ENCODE peak calls at places on chromosome X, in six cellular contexts. X, C, I, J, H and K are unnamed samples.

GRCh38 chrX:113136841-113137240 is 296.2 kb upstream of the AMOT start:
- DNase-seq in J (no peak), H (no peak), I (no peak), C (no peak), X (no peak), K (no peak)

GRCh38 chrX:115251458-115252233 is 17.8 kb upstream of the LRCH2 start:
- DNase-seq in H (no peak), X (no peak), J (no peak), I (no peak), C (no peak), K (no peak)

GRCh38 chrX:78066110-78066509 is 37.9 kb upstream of the PGK1 start:
- DNase-seq in C (no peak), J (peak; percentile 59), H (no peak), X (no peak), I (no peak), K (no peak)

GRCh38 chrX:78333521-78333920 is 6.1 kb upstream of the CYSLTR1 start:
- DNase-seq in X (no peak), I (peak; percentile 71), C (no peak), J (no peak), H (no peak), K (no peak)

GRCh38 chrX:111095974-111096870 is at the start of gene PAK3:
- DNase-seq in J (peak; percentile 90), I (peak; percentile 50), X (peak; percentile 13), C (no peak), H (peak; percentile 15), K (no peak)

GRCh38 chrX:9670136-9670905 is 95.3 kb downstream of the GPR143 start:
- DNase-seq in H (no peak), J (peak; percentile 73), I (no peak), C (no peak), X (no peak), K (no peak)

GRCh38 chrX:105701310-105702052 is 120.9 kb upstream of the NRK start:
- DNase-seq in H (no peak), X (no peak), I (no peak), J (no peak), C (no peak), K (no peak)

GRCh38 chrX:132425744-132426318 is 63.0 kb downstream of the MBNL3 start:
- DNase-seq in C (no peak), H (no peak), J (no peak), X (no peak), I (no peak), K (no peak)

GRCh38 chrX:99901091-99901490 is 509.0 kb downstream of the PCDH19 start:
- DNase-seq in J (no peak), H (no peak), C (no peak), I (no peak), X (no peak), K (no peak)

GRCh38 chrX:110172215-110172614 is 145.7 kb downstream of the AMMECR1 start:
- DNase-seq in X (no peak), C (no peak), H (no peak), J (no peak), I (no peak), K (no peak)

DNA sequence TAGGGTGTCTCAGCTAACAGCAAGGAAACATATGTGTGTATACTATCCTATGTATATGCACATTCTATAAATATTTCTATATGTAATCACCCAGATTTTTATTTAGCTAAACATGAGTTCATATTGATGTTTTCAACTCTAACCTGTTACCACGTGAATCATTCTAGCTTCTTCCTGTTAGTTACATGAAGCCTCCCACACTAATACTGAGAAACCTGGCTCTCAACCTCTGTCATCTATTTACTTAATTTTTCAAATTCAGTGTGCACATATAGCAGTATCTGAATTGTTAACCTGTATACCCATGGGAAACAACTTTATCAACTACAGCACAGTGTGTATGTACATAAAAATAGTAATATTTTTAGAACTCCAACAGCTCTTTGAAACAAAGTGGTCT is 57.3 kb downstream of the KLF8 start:
- DNase-seq in H (no peak), I (no peak), C (no peak), J (no peak), X (no peak), K (no peak)
- H3K27me3 ChIP-seq in H (no peaks in the 10 kb centered on the region), I (no peaks in the 10 kb centered on the region), C (no peaks in the 10 kb centered on the region), J (no peaks in the 10 kb centered on the region), X (no peaks in the 10 kb centered on the region), K (no peaks in the 10 kb centered on the region)

GRCh38 chrX:151680805-151681204 is 14.5 kb upstream of the PRRG3 start:
- DNase-seq in X (peak; percentile 20), C (no peak), I (peak; percentile 28), H (no peak), J (no peak), K (peak; percentile 30)

GRCh38 chrX:151675121-151675746 is 20.0 kb upstream of the PRRG3 start:
- DNase-seq in C (no peak), X (no peak), I (no peak), J (no peak), H (no peak), K (no peak)

DNA sequence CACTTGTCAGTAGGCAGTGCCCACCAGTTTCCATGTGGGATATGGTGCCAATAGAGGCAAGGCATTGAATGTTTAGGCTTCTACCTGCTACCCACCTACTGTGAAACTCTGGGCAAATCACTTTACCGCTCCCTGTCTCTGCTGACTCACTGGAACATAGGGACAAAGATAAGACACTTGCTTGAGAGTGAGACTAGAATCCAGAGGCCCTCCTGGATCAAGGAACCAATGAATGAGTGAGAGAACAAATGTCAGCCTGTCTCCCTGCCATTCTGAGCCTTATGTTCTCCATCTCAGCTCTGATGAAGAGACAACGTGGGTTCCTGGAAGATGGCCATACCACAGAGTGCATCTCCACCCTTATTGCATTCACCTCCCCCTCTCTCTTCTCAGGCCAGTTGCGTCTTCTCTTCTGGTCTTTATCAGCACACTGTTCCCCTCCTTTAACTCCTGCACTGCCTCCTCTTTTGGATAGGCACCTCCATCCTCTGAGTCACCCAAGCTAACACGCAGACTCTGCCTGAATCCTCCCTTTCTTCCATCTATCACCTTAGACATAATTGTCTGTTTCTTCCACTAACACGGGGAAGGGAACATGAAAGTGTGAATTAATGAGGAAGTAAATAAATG is 15.3 kb upstream of the PRRG3 start:
- DNase-seq in C (no peak), I (no peak), H (no peak), X (no peak), J (no peak), K (no peak)
- H3K27me3 ChIP-seq in C (no peaks in the 10 kb centered on the region), I (no peaks in the 10 kb centered on the region), H (no peaks in the 10 kb centered on the region), X (no peaks in the 10 kb centered on the region), J (no peaks in the 10 kb centered on the region), K (no peaks in the 10 kb centered on the region)

GRCh38 chrX:46326161-46326560 is 219.1 kb downstream of the ZNF674 start:
- DNase-seq in I (no peak), H (no peak), C (no peak), J (peak; percentile 46), X (no peak), K (no peak)
- H3K27me3 ChIP-seq in I (no peaks in the 10 kb centered on the region), H (no peaks in the 10 kb centered on the region), C (peaks cover 13% of the 10 kb centered on the region), J (no peaks in the 10 kb centered on the region), X (no peaks in the 10 kb centered on the region), K (no peaks in the 10 kb centered on the region)

DNA sequence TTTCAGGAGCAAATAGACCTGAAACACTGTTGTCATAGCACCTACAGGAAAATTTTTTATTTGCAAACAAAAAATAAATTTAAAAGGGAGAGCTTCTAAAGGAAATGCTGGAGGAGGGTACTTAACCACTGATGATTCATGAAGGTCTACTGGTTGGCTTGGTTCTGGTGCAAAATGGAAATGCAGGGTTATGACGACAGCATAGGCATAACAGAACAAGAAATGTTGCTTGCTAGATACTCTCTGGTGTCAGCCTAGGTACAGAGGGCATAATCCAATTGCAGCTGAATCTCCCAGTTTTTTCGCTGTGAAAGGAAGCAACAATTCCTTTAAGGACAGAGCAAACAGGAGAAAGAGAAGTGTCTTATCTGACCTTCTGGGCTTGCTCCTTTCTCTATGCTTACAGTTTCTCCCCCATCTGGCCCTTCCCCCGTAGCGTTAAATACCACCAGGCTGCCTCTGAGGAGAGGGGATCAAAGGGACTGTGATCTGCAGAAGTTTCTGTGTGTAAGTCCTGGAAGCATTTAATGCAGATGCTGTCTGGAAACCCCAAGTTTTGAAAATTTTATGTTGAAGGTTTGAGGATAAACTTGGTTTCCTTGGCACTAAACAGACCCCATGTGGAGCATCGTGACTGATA is 23.7 kb upstream of the CASK start:
- DNase-seq in J (peak; percentile 4), C (no peak), I (no peak), X (no peak), H (no peak), K (no peak)
- H3K27me3 ChIP-seq in J (no peaks in the 10 kb centered on the region), C (peaks cover 16% of the 10 kb centered on the region), I (no peaks in the 10 kb centered on the region), X (no peaks in the 10 kb centered on the region), H (no peaks in the 10 kb centered on the region), K (no peaks in the 10 kb centered on the region)

GRCh38 chrX:139200793-139201192 is 329.7 kb upstream of the F9 start:
- DNase-seq in H (no peak), J (peak; percentile 59), X (no peak), I (no peak), C (no peak), K (no peak)
- H3K27me3 ChIP-seq in H (peaks cover 11% of the 10 kb centered on the region), J (peaks cover 2% of the 10 kb centered on the region), X (no peaks in the 10 kb centered on the region), I (no peaks in the 10 kb centered on the region), C (peaks cover 21% of the 10 kb centered on the region), K (peaks cover 22% of the 10 kb centered on the region)

GRCh38 chrX:55210931-55211677 is 9.0 kb upstream of the PAGE5 start:
- DNase-seq in J (no peak), I (no peak), X (peak; percentile 52), H (no peak), C (no peak), K (no peak)
- H3K27me3 ChIP-seq in J (no peaks in the 10 kb centered on the region), I (no peaks in the 10 kb centered on the region), X (no peaks in the 10 kb centered on the region), H (no peaks in the 10 kb centered on the region), C (no peaks in the 10 kb centered on the region), K (no peaks in the 10 kb centered on the region)

DNA sequence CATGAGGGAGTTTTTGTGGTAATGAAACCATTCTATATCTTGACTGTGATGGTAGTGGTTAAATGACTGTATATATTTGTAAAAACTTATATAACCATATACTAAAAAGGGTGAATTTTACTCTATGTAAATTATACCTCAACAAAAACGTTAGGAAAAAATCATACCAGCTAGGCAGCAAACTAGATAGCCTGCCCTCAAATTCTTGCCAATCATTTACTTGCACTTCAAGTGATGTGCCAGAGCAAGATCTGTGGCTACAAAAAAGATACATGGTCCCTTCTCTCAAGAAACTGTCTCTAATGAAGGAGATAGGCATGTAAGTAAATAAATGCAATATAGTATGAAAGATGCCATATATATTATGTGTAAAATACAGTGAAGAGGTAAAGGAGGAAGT is 10.0 kb upstream of the RNF128 start:
- DNase-seq in H (no peak), I (no peak), C (no peak), X (no peak), J (no peak), K (no peak)
- H3K27me3 ChIP-seq in H (no peaks in the 10 kb centered on the region), I (no peaks in the 10 kb centered on the region), C (peaks cover 41% of the 10 kb centered on the region), X (no peaks in the 10 kb centered on the region), J (no peaks in the 10 kb centered on the region), K (no peaks in the 10 kb centered on the region)

GRCh38 chrX:68820476-68821110 is 8.2 kb upstream of the EFNB1 start:
- DNase-seq in X (no peak), H (no peak), I (no peak), J (no peak), C (no peak), K (no peak)
- H3K27me3 ChIP-seq in X (no peaks in the 10 kb centered on the region), H (no peaks in the 10 kb centered on the region), I (no peaks in the 10 kb centered on the region), J (no peaks in the 10 kb centered on the region), C (peaks cover 12% of the 10 kb centered on the region), K (no peaks in the 10 kb centered on the region)